ENCODE peak calls at places on chromosomes 11 and 22, in nine cellular contexts. G is hepatocyte, P is GM23248, O is OCI-LY7, F is PC-3, X is neural progenitor cell, M is SK-N-SH, J is GM23338, K is HCT116. U is an unnamed sample.

GRCh38 chr11:38416141-38416540 is 1818.1 kb upstream of the RAG2 start:
- DNase-seq in J (no peak), P (no peak), K (no peak), F (no peak), M (no peak), G (no peak), O (no peak), X (no peak), U (no peak)

GRCh38 chr11:127651175-127651887 is 650.8 kb upstream of the KIRREL3 start:
- DNase-seq in F (peak), M (no peak), J (no peak), O (no peak), P (peak), X (no peak), K (no peak), G (no peak), U (no peak)

GRCh38 chr22:45009881-45010531 is at the start of gene PHF21B:
- DNase-seq in M (peak), O (peak), J (peak), F (no peak), G (peak), X (peak), K (no peak), P (peak), U (no peak)

GRCh38 chr11:133948711-133949110 is 8.1 kb downstream of the IGSF9B start:
- DNase-seq in O (no peak), J (no peak), K (no peak), X (no peak), P (no peak), G (no peak), F (no peak), M (no peak), U (no peak)

GRCh38 chr22:39475902-39476301 is 19.1 kb downstream of the MGAT3 start:
- DNase-seq in K (no peak), G (no peak), M (no peak), X (peak), F (no peak), J (no peak), O (no peak), P (no peak), U (no peak)

GRCh38 chr22:41668971-41669911 is 19.4 kb downstream of the SNU13 start:
- DNase-seq in X (no peak), M (no peak), P (peak), J (no peak), K (no peak), O (no peak), G (no peak), F (peak), U (no peak)

GRCh38 chr11:60563553-60564235 is 48.5 kb downstream of the MS4A13 start:
- DNase-seq in G (no peak), K (no peak), J (peak), P (no peak), O (peak), F (no peak), M (no peak), X (no peak), U (peak)

GRCh38 chr22:19096555-19096954 is 25.7 kb downstream of the DGCR2 start:
- DNase-seq in O (no peak), K (no peak), J (no peak), X (no peak), P (no peak), G (no peak), F (no peak), M (no peak), U (no peak)

GRCh38 chr11:104879514-104880190 is 18.6 kb downstream of the CASP12 start:
- DNase-seq in O (no peak), J (no peak), K (no peak), F (no peak), X (no peak), M (no peak), G (no peak), P (no peak), U (no peak)

GRCh38 chr11:124115782-124116616 is 749 bp downstream of the VWA5A start:
- DNase-seq in P (no peak), O (no peak), K (no peak), J (peak), X (peak), F (no peak), G (peak), M (peak), U (no peak)

GRCh38 chr11:131744847-131745246 is 374.4 kb downstream of the NTM start:
- DNase-seq in G (no peak), F (peak), O (no peak), K (no peak), J (no peak), X (no peak), M (no peak), P (peak), U (no peak)

GRCh38 chr11:76209956-76210885 is 3.9 kb upstream of the WNT11 start:
- DNase-seq in G (peak), F (peak), O (no peak), M (peak), J (peak), K (no peak), P (peak), X (peak), U (peak)

GRCh38 chr22:41528938-41529561 is 15.2 kb downstream of the POLR3H start:
- DNase-seq in X (no peak), K (no peak), F (no peak), J (no peak), G (no peak), O (no peak), M (no peak), P (no peak), U (no peak)

GRCh38 chr11:1140642-1141490 is 16.9 kb upstream of the MUC5AC start:
- DNase-seq in J (no peak), F (no peak), P (no peak), M (no peak), G (no peak), O (no peak), K (no peak), X (no peak), U (no peak)

GRCh38 chr11:127383026-127383425 is 382.5 kb upstream of the KIRREL3 start:
- DNase-seq in M (no peak), J (no peak), P (no peak), G (no peak), K (no peak), O (no peak), X (no peak), F (no peak), U (no peak)

GRCh38 chr11:9903579-9903978 is 239.7 kb downstream of the SWAP70 start:
- DNase-seq in K (no peak), O (no peak), P (no peak), G (no peak), F (no peak), M (no peak), J (no peak), X (no peak), U (no peak)

GRCh38 chr11:90344546-90344945 is 121.7 kb upstream of the CHORDC1 start:
- DNase-seq in J (no peak), P (no peak), O (no peak), X (no peak), K (no peak), M (no peak), F (no peak), G (no peak), U (no peak)

GRCh38 chr11:3722100-3722499 is 50.9 kb upstream of the CHRNA10 start:
- DNase-seq in K (no peak), F (no peak), M (no peak), G (no peak), X (no peak), J (no peak), P (no peak), O (no peak), U (no peak)

GRCh38 chr11:111745719-111746504 is 20.3 kb downstream of the PPP2R1B start:
- DNase-seq in J (no peak), G (no peak), P (peak), X (no peak), F (peak), K (no peak), O (no peak), M (no peak), U (no peak)

DNA sequence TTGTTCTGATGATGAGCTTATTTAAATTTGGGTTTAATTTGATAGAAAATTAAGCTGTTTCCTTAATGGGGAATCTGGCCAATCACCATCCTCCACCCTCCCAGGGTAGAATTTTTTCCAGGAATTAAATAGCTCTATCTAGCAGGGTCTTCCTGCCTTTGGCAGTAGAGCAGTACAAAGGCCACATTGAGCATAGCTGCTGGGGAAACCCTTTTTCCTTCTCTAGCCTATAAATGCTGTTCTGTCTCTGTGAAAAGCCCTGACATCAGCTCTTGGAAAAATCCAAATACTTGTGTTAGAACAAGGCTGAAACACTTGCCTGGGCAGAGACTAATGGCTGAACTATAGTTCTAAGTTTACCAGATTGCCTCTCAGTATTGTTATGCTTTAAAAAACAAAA is 55.1 kb downstream of the ARHGEF12 start:
- DNase-seq in J (peak), M (no peak), X (peak), O (no peak), P (no peak), F (no peak), G (peak), K (no peak), U (no peak)
- H3K27ac ChIP-seq in J (no peak), M (peak), X (peak), O (no peak), P (no peak), F (no peak), G (peak), K (no peak), U (no peak)

GRCh38 chr11:68504432-68505066 is 44.0 kb downstream of the PPP6R3 start:
- DNase-seq in M (no peak), X (no peak), P (no peak), K (no peak), O (no peak), F (no peak), G (no peak), J (no peak), U (no peak)
- H3K4me2 ChIP-seq in M (no peak), X (no peak), P (peak), K (no peak), O (no peak), F (no peak), G (peak), J (no peak), U (no peak)

DNA sequence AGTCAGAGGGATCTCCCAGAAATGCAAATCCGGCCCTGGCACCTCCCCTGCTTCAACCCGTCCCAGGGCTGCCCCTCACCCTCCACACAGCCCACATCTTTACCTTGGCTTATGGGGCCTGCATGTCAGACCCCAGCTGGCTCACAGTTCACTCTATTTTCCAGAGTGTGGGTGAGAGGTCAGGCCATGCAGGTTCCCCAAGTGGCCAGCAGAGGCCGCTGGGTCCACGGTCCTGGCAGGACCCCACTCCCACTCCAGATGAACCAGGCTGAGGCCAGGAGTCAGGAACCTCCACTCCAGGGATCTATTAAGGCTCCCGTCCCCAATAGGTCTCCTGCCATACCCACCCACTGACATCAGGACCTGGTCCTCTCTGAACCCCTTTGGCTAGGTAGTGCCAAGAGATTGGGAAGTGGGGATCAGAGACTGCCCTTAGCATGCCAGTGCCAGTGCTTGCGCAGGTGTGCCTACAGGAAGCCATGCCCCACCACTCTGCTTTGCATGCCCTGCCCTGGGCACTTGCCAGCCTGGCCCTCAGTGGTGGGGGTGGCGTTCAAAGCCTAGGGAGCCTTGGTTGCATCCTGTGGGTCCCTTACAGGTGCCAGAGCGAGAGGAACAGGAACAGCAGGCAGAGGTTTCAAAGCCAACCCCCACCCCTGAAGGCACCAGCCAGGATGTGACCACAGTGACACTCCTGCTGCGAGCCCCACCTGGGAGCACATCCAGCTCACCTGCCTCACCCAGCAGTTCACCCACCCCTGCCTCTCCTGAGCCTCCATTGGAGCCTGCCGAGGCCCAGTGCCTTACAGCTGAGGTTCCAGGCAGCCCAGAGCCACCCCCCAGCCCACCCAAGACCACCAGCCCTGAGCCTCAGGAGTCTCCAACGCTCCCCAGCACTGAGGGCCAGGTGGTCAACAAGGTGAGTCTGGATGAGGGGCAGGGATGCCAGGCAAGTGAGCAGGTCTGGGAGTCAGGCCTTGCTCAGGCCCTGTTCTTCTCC is 8.3 kb downstream of the SMTN start:
- DNase-seq in K (no peak), X (peak), M (peak), J (peak), P (peak), G (peak), F (no peak), O (peak), U (peak)
- TF ChIP-seq EZH2phosphoT487 in K (no peak), X (no peak), M (no peak), J (no peak), P (no peak), G (no peak), F (no peak), O (no peak), U (no peak)

GRCh38 chr11:121042296-121042695 is 18.4 kb downstream of the TBCEL start:
- DNase-seq in F (no peak), P (no peak), K (no peak), O (no peak), J (no peak), X (no peak), M (no peak), G (no peak), U (no peak)
- H3K27ac ChIP-seq in F (no peak), P (no peak), K (no peak), O (no peak), J (no peak), X (no peak), M (no peak), G (no peak), U (no peak)

U was measured in MM.1S.